ENCODE peak calls at places on chromosomes 5 and 9, in eight cellular contexts. One of them, this sample, is unnamed.

GRCh38 chr9:10005206-10005605 is 607.6 kb downstream of the PTPRD start:
- DNase-seq in GM12878: no peak
- DNase-seq in cardiac fibroblast: peak; percentile 0
- DNase-seq in glutamatergic neuron: no peak
- DNase-seq in testis: no peak
- DNase-seq in HCT116: no peak
- DNase-seq in astrocyte of the spinal cord: no peak
- DNase-seq in fibroblast of mammary gland: no peak
- DNase-seq in this sample: no peak

GRCh38 chr9:121598167-121599000 is 53.0 kb upstream of the DAB2IP start:
- DNase-seq in HCT116: peak; percentile 67
- DNase-seq in cardiac fibroblast: peak; percentile 69
- DNase-seq in GM12878: no peak
- DNase-seq in glutamatergic neuron: peak; percentile 76
- DNase-seq in astrocyte of the spinal cord: peak; percentile 75
- DNase-seq in fibroblast of mammary gland: peak; percentile 50
- DNase-seq in testis: peak; percentile 77
- DNase-seq in this sample: no peak

GRCh38 chr9:72473474-72474241 is 47.8 kb upstream of the TMC1 start:
- DNase-seq in astrocyte of the spinal cord: peak; percentile 67
- DNase-seq in testis: no peak
- DNase-seq in glutamatergic neuron: no peak
- DNase-seq in cardiac fibroblast: no peak
- DNase-seq in fibroblast of mammary gland: peak; percentile 46
- DNase-seq in GM12878: peak; percentile 48
- DNase-seq in HCT116: no peak
- DNase-seq in this sample: no peak

GRCh38 chr9:108297025-108297424 is 558.8 kb downstream of the ACTL7B start:
- DNase-seq in HCT116: no peak
- DNase-seq in testis: peak; percentile 64
- DNase-seq in astrocyte of the spinal cord: peak; percentile 86
- DNase-seq in fibroblast of mammary gland: peak; percentile 99
- DNase-seq in glutamatergic neuron: no peak
- DNase-seq in cardiac fibroblast: peak; percentile 77
- DNase-seq in GM12878: no peak
- DNase-seq in this sample: no peak

GRCh38 chr9:93080406-93080805 is 15.6 kb upstream of the CARD19 start:
- DNase-seq in astrocyte of the spinal cord: no peak
- DNase-seq in GM12878: no peak
- DNase-seq in HCT116: no peak
- DNase-seq in glutamatergic neuron: no peak
- DNase-seq in cardiac fibroblast: no peak
- DNase-seq in testis: peak; percentile 12
- DNase-seq in fibroblast of mammary gland: no peak
- DNase-seq in this sample: peak; percentile 7

GRCh38 chr5:157384971-157385709 is 74.9 kb upstream of the NIPAL4 start:
- DNase-seq in glutamatergic neuron: no peak
- DNase-seq in GM12878: no peak
- DNase-seq in HCT116: no peak
- DNase-seq in fibroblast of mammary gland: peak; percentile 97
- DNase-seq in cardiac fibroblast: peak; percentile 94
- DNase-seq in testis: no peak
- DNase-seq in astrocyte of the spinal cord: peak; percentile 98
- DNase-seq in this sample: no peak

GRCh38 chr9:137411670-137412380 is 11.1 kb downstream of the EXD3 start:
- DNase-seq in fibroblast of mammary gland: peak; percentile 86
- DNase-seq in cardiac fibroblast: peak; percentile 95
- DNase-seq in testis: peak; percentile 78
- DNase-seq in glutamatergic neuron: no peak
- DNase-seq in GM12878: peak; percentile 43
- DNase-seq in HCT116: peak; percentile 75
- DNase-seq in astrocyte of the spinal cord: peak; percentile 94
- DNase-seq in this sample: peak; percentile 39

GRCh38 chr5:138029501-138029900 is 3.4 kb downstream of the FAM13B start:
- DNase-seq in GM12878: no peak
- DNase-seq in HCT116: no peak
- DNase-seq in glutamatergic neuron: no peak
- DNase-seq in astrocyte of the spinal cord: no peak
- DNase-seq in testis: no peak
- DNase-seq in cardiac fibroblast: no peak
- DNase-seq in fibroblast of mammary gland: no peak
- DNase-seq in this sample: no peak

GRCh38 chr5:59793000-59793399 is 100.5 kb downstream of the PDE4D start:
- DNase-seq in cardiac fibroblast: peak; percentile 87
- DNase-seq in testis: no peak
- DNase-seq in GM12878: no peak
- DNase-seq in HCT116: no peak
- DNase-seq in astrocyte of the spinal cord: peak; percentile 97
- DNase-seq in fibroblast of mammary gland: peak; percentile 96
- DNase-seq in glutamatergic neuron: no peak
- DNase-seq in this sample: no peak

GRCh38 chr9:113772121-113772885 is 103.8 kb upstream of the ZNF618 start:
- DNase-seq in astrocyte of the spinal cord: peak; percentile 69
- DNase-seq in GM12878: no peak
- DNase-seq in glutamatergic neuron: no peak
- DNase-seq in HCT116: no peak
- DNase-seq in testis: peak; percentile 20
- DNase-seq in fibroblast of mammary gland: peak; percentile 88
- DNase-seq in cardiac fibroblast: peak; percentile 57
- DNase-seq in this sample: no peak

GRCh38 chr9:130288926-130289705 is 23.6 kb downstream of the HMCN2 start:
- DNase-seq in astrocyte of the spinal cord: no peak
- DNase-seq in cardiac fibroblast: no peak
- DNase-seq in testis: no peak
- DNase-seq in glutamatergic neuron: no peak
- DNase-seq in fibroblast of mammary gland: no peak
- DNase-seq in GM12878: no peak
- DNase-seq in HCT116: no peak
- DNase-seq in this sample: no peak

GRCh38 chr9:77291714-77292113 is 114.4 kb downstream of the VPS13A start:
- DNase-seq in astrocyte of the spinal cord: no peak
- DNase-seq in fibroblast of mammary gland: peak; percentile 42
- DNase-seq in testis: no peak
- DNase-seq in GM12878: no peak
- DNase-seq in cardiac fibroblast: peak; percentile 31
- DNase-seq in glutamatergic neuron: no peak
- DNase-seq in HCT116: peak; percentile 8
- DNase-seq in this sample: no peak

GRCh38 chr9:129383005-129383414 is 204.9 kb upstream of the IER5L start:
- DNase-seq in fibroblast of mammary gland: no peak
- DNase-seq in cardiac fibroblast: no peak
- DNase-seq in HCT116: peak; percentile 39
- DNase-seq in testis: peak; percentile 85
- DNase-seq in glutamatergic neuron: no peak
- DNase-seq in GM12878: no peak
- DNase-seq in astrocyte of the spinal cord: no peak
- DNase-seq in this sample: no peak

GRCh38 chr9:16131269-16131668 is 578.4 kb downstream of the CCDC171 start:
- DNase-seq in cardiac fibroblast: peak; percentile 49
- DNase-seq in GM12878: no peak
- DNase-seq in glutamatergic neuron: no peak
- DNase-seq in testis: no peak
- DNase-seq in HCT116: no peak
- DNase-seq in fibroblast of mammary gland: peak; percentile 78
- DNase-seq in astrocyte of the spinal cord: peak; percentile 61
- DNase-seq in this sample: no peak

GRCh38 chr9:89600831-89601230 is 4.0 kb upstream of the GADD45G start:
- DNase-seq in glutamatergic neuron: no peak
- DNase-seq in cardiac fibroblast: no peak
- DNase-seq in HCT116: no peak
- DNase-seq in astrocyte of the spinal cord: no peak
- DNase-seq in fibroblast of mammary gland: no peak
- DNase-seq in testis: no peak
- DNase-seq in GM12878: no peak
- DNase-seq in this sample: no peak

GRCh38 chr5:164012376-164012775 is 507.0 kb downstream of the MAT2B start:
- DNase-seq in fibroblast of mammary gland: peak; percentile 4
- DNase-seq in GM12878: no peak
- DNase-seq in glutamatergic neuron: no peak
- DNase-seq in astrocyte of the spinal cord: no peak
- DNase-seq in testis: no peak
- DNase-seq in cardiac fibroblast: no peak
- DNase-seq in HCT116: no peak
- DNase-seq in this sample: no peak

GRCh38 chr5:16754086-16754485 is 137.3 kb upstream of the RETREG1 start:
- DNase-seq in fibroblast of mammary gland: no peak
- DNase-seq in glutamatergic neuron: no peak
- DNase-seq in testis: no peak
- DNase-seq in astrocyte of the spinal cord: no peak
- DNase-seq in HCT116: no peak
- DNase-seq in cardiac fibroblast: no peak
- DNase-seq in GM12878: no peak
- DNase-seq in this sample: no peak

GRCh38 chr5:81212211-81212687 is 20.9 kb upstream of the CKMT2 start:
- DNase-seq in astrocyte of the spinal cord: no peak
- DNase-seq in cardiac fibroblast: no peak
- DNase-seq in testis: no peak
- DNase-seq in fibroblast of mammary gland: no peak
- DNase-seq in HCT116: no peak
- DNase-seq in glutamatergic neuron: no peak
- DNase-seq in GM12878: peak; percentile 51
- DNase-seq in this sample: peak; percentile 31

GRCh38 chr5:58932057-58932594 is 349.3 kb downstream of the RAB3C start:
- DNase-seq in fibroblast of mammary gland: no peak
- DNase-seq in testis: no peak
- DNase-seq in glutamatergic neuron: no peak
- DNase-seq in GM12878: no peak
- DNase-seq in astrocyte of the spinal cord: no peak
- DNase-seq in cardiac fibroblast: no peak
- DNase-seq in HCT116: no peak
- DNase-seq in this sample: no peak

GRCh38 chr5:104080646-104081175 is 518.1 kb upstream of the NUDT12 start:
- DNase-seq in glutamatergic neuron: no peak
- DNase-seq in HCT116: no peak
- DNase-seq in fibroblast of mammary gland: no peak
- DNase-seq in astrocyte of the spinal cord: no peak
- DNase-seq in testis: no peak
- DNase-seq in GM12878: no peak
- DNase-seq in cardiac fibroblast: no peak
- DNase-seq in this sample: no peak

GRCh38 chr9:86669442-86669841 is 277.9 kb downstream of the GAS1 start:
- DNase-seq in cardiac fibroblast: no peak
- DNase-seq in glutamatergic neuron: no peak
- DNase-seq in astrocyte of the spinal cord: no peak
- DNase-seq in fibroblast of mammary gland: no peak
- DNase-seq in HCT116: no peak
- DNase-seq in GM12878: no peak
- DNase-seq in testis: no peak
- DNase-seq in this sample: no peak

GRCh38 chr5:170836226-170836625 is 25.6 kb upstream of the RANBP17 start:
- DNase-seq in astrocyte of the spinal cord: no peak
- DNase-seq in HCT116: no peak
- DNase-seq in fibroblast of mammary gland: no peak
- DNase-seq in glutamatergic neuron: no peak
- DNase-seq in GM12878: no peak
- DNase-seq in cardiac fibroblast: no peak
- DNase-seq in testis: no peak
- DNase-seq in this sample: no peak

GRCh38 chr5:170832241-170832640 is 29.6 kb upstream of the RANBP17 start:
- DNase-seq in testis: no peak
- DNase-seq in fibroblast of mammary gland: no peak
- DNase-seq in astrocyte of the spinal cord: no peak
- DNase-seq in HCT116: no peak
- DNase-seq in cardiac fibroblast: no peak
- DNase-seq in glutamatergic neuron: peak; percentile 32
- DNase-seq in GM12878: no peak
- DNase-seq in this sample: no peak
- TF ChIP-seq CTCF in testis: no peak
- TF ChIP-seq CTCF in fibroblast of mammary gland: no peak
- TF ChIP-seq CTCF in astrocyte of the spinal cord: no peak
- TF ChIP-seq CTCF in HCT116: no peak
- TF ChIP-seq CTCF in cardiac fibroblast: no peak
- TF ChIP-seq CTCF in glutamatergic neuron: no peak
- TF ChIP-seq CTCF in GM12878: no peak
- TF ChIP-seq CTCF in this sample: no peak

DNA sequence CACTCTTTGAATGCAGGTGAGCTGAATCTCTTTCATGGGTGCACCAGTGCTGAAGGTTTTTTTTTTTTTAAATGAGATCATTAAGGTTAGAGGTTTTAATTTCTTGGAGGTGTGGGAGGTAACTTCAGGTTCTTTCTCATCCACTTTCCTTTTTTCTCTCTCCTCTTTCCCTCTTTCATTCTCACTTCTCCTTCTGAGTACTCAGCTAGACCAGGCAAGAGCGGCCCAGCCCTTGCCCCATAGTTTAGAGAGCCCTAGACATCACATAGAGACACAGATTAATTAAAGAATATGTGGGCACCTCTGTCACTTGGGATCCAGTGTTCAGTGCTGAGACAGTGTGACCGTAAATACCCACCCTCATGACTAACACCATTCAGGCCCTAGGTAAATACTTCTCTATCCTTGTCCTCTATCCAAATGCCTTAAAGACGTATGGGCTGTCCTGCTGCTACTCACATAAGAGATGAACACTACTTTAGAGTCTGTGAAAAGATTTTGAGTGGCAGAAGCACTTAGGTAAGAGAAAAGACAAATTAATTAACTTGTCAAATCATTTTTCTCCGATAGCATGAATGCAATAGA is 174.1 kb downstream of the TLE4 start:
- DNase-seq in testis: no peak
- DNase-seq in GM12878: no peak
- DNase-seq in cardiac fibroblast: no peak
- DNase-seq in HCT116: no peak
- DNase-seq in fibroblast of mammary gland: no peak
- DNase-seq in glutamatergic neuron: no peak
- DNase-seq in astrocyte of the spinal cord: no peak
- DNase-seq in this sample: no peak
- TF ChIP-seq CTCF in testis: no peak
- TF ChIP-seq CTCF in GM12878: no peak
- TF ChIP-seq CTCF in cardiac fibroblast: no peak
- TF ChIP-seq CTCF in HCT116: no peak
- TF ChIP-seq CTCF in fibroblast of mammary gland: no peak
- TF ChIP-seq CTCF in glutamatergic neuron: no peak
- TF ChIP-seq CTCF in astrocyte of the spinal cord: no peak
- TF ChIP-seq CTCF in this sample: no peak

DNA sequence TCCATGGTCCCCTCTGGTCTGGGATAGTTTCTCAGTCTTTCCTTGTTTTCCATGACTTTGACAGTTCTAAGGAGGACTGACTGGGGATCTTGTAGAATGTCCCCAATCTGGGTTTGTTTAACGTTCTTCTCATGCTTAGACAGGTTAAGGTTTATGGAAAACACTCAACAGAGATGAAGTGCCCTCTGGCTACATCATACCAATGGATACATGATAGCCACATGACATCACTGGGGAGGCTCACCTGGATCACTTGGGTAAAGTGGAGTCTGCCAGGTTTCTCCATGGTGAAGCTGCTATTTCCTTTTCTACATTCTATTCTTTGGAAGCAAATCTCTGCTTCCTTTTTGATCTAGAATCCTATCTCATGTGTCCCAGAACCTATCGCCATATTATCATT is 23.8 kb upstream of the ALDH1B1 start:
- DNase-seq in HCT116: no peak
- DNase-seq in fibroblast of mammary gland: no peak
- DNase-seq in glutamatergic neuron: no peak
- DNase-seq in astrocyte of the spinal cord: no peak
- DNase-seq in testis: no peak
- DNase-seq in GM12878: no peak
- DNase-seq in cardiac fibroblast: no peak
- DNase-seq in this sample: no peak
- TF ChIP-seq CTCF in HCT116: no peak
- TF ChIP-seq CTCF in fibroblast of mammary gland: no peak
- TF ChIP-seq CTCF in glutamatergic neuron: no peak
- TF ChIP-seq CTCF in astrocyte of the spinal cord: no peak
- TF ChIP-seq CTCF in testis: no peak
- TF ChIP-seq CTCF in GM12878: no peak
- TF ChIP-seq CTCF in cardiac fibroblast: no peak
- TF ChIP-seq CTCF in this sample: no peak

GRCh38 chr5:149730620-149731331 is 666 bp downstream of the PPARGC1B start:
- DNase-seq in fibroblast of mammary gland: peak; percentile 7
- DNase-seq in HCT116: no peak
- DNase-seq in astrocyte of the spinal cord: peak; percentile 22
- DNase-seq in testis: peak; percentile 47
- DNase-seq in glutamatergic neuron: peak; percentile 63
- DNase-seq in cardiac fibroblast: peak; percentile 19
- DNase-seq in GM12878: no peak
- DNase-seq in this sample: peak; percentile 61
- TF ChIP-seq CTCF in fibroblast of mammary gland: no peak
- TF ChIP-seq CTCF in HCT116: no peak
- TF ChIP-seq CTCF in astrocyte of the spinal cord: no peak
- TF ChIP-seq CTCF in testis: no peak
- TF ChIP-seq CTCF in glutamatergic neuron: no peak
- TF ChIP-seq CTCF in cardiac fibroblast: no peak
- TF ChIP-seq CTCF in GM12878: peak; percentile 11
- TF ChIP-seq CTCF in this sample: no peak